ENCODE peak calls at places on chromosomes 5 and 9, in four cellular contexts. U, P, R and O are unnamed samples. For H3K4me1 and H3K9me3, the result is how much of the 10 kb centered on the place peaks cover.

GRCh38 chr5:35884125-35884788 is 27.6 kb downstream of the IL7R start:
- DNase-seq in U (no peak), P (no peak), R (no peak), O (no peak)

GRCh38 chr5:143219696-143220095 is 183.8 kb downstream of the NR3C1 start:
- DNase-seq in R (no peak), P (no peak), U (no peak), O (no peak)

GRCh38 chr5:173459225-173459624 is 131.0 kb upstream of the STC2 start:
- DNase-seq in R (no peak), P (no peak), U (no peak), O (peak)

GRCh38 chr9:136650648-136651047 is 12.1 kb upstream of the EGFL7 start:
- DNase-seq in R (no peak), U (no peak), P (no peak), O (no peak)

GRCh38 chr5:103519550-103519949 is 43.0 kb downstream of the NUDT12 start:
- DNase-seq in U (no peak), R (no peak), P (no peak), O (no peak)

GRCh38 chr9:2764371-2764770 is 47.1 kb downstream of the KCNV2 start:
- DNase-seq in U (no peak), P (no peak), R (no peak), O (no peak)

GRCh38 chr9:4084440-4084818 is 215.4 kb downstream of the GLIS3 start:
- DNase-seq in R (no peak), P (no peak), U (no peak), O (no peak)

GRCh38 chr9:134496413-134497282 is 145.0 kb upstream of the COL5A1 start:
- DNase-seq in P (no peak), U (no peak), R (no peak), O (peak)

GRCh38 chr5:99285606-99286005 is 356.8 kb upstream of the CHD1 start:
- DNase-seq in U (no peak), R (no peak), P (no peak), O (no peak)

GRCh38 chr5:11047051-11047450 is 286.0 kb upstream of the DAP start:
- DNase-seq in U (no peak), P (no peak), R (no peak), O (no peak)

GRCh38 chr5:113489299-113489698 is 1.0 kb upstream of the MCC start:
- DNase-seq in U (peak), P (no peak), R (peak), O (peak)

GRCh38 chr5:59988396-59988795 is 94.9 kb upstream of the PDE4D start:
- DNase-seq in P (no peak), U (no peak), R (no peak), O (no peak)

GRCh38 chr9:95138474-95138873 is 179.0 kb downstream of the FANCC start:
- DNase-seq in R (no peak), U (no peak), P (no peak), O (peak)

GRCh38 chr9:16120727-16121126 is 567.9 kb downstream of the CCDC171 start:
- DNase-seq in U (no peak), R (no peak), P (no peak), O (no peak)

GRCh38 chr9:86353591-86354047 is 591 bp downstream of the TUT7 start:
- DNase-seq in U (peak), P (no peak), R (no peak), O (no peak)

GRCh38 chr5:97545856-97546570 is 363.0 kb upstream of the RIOK2 start:
- DNase-seq in P (no peak), U (no peak), R (no peak), O (no peak)

GRCh38 chr9:136517012-136517743 is 28.7 kb downstream of the NOTCH1 start:
- DNase-seq in P (no peak), U (no peak), R (no peak), O (no peak)

GRCh38 chr9:80156725-80157124 is 585.0 kb downstream of the TLE4 start:
- DNase-seq in P (no peak), U (no peak), R (no peak), O (no peak)

GRCh38 chr5:36602711-36603321 is 3.6 kb upstream of the SLC1A3 start:
- DNase-seq in U (no peak), R (no peak), P (no peak), O (no peak)

GRCh38 chr5:108842260-108842659 is 94.6 kb downstream of the FER start:
- DNase-seq in R (no peak), U (no peak), P (no peak), O (no peak)

GRCh38 chr5:171444582-171444981 is 25.1 kb downstream of the FGF18 start:
- DNase-seq in P (no peak), R (no peak), U (no peak), O (peak)

GRCh38 chr9:17402309-17402708 is 176.6 kb upstream of the SH3GL2 start:
- DNase-seq in U (no peak), P (no peak), R (no peak), O (no peak)

GRCh38 chr9:127767909-127768331 is 10.5 kb downstream of the SH2D3C start:
- DNase-seq in U (no peak), R (no peak), P (no peak), O (no peak)

GRCh38 chr5:39580702-39581498 is 156.1 kb upstream of the DAB2 start:
- DNase-seq in P (no peak), U (no peak), R (no peak), O (no peak)

GRCh38 chr5:16721151-16722102 is 104.6 kb upstream of the RETREG1 start:
- DNase-seq in U (no peak), P (peak), R (no peak), O (no peak)

GRCh38 chr9:77014597-77015263 is 4.7 kb upstream of the FOXB2 start:
- DNase-seq in U (no peak), P (no peak), R (no peak), O (no peak)

GRCh38 chr9:137139468-137140150 is 655 bp downstream of the GRIN1 start:
- DNase-seq in P (no peak), U (no peak), R (no peak), O (no peak)

GRCh38 chr5:134937547-134937946 is 30.2 kb upstream of the CATSPER3 start:
- DNase-seq in P (no peak), R (no peak), U (no peak), O (no peak)

GRCh38 chr5:89596821-89597220 is 713.8 kb upstream of the MEF2C start:
- DNase-seq in P (no peak), R (no peak), U (no peak), O (no peak)

GRCh38 chr5:115329475-115329874 is 33.0 kb upstream of the CCDC112 start:
- DNase-seq in U (no peak), P (no peak), R (no peak), O (no peak)

GRCh38 chr9:77833686-77834429 is 185.7 kb upstream of the GNA14 start:
- DNase-seq in P (no peak), U (no peak), R (no peak), O (no peak)

GRCh38 chr9:114382951-114383865 is 4.6 kb downstream of the AKNA start:
- DNase-seq in R (peak), U (no peak), P (no peak), O (no peak)

GRCh38 chr9:117671468-117671867 is 32.7 kb upstream of the TLR4 start:
- DNase-seq in U (no peak), R (no peak), P (no peak), O (no peak)

GRCh38 chr5:1118231-1118698 is 6.4 kb upstream of the SLC12A7 start:
- DNase-seq in U (no peak), P (no peak), R (no peak), O (peak)

GRCh38 chr5:76083555-76084495 is 642 bp downstream of the SV2C start:
- DNase-seq in R (no peak), P (no peak), U (no peak), O (no peak)

GRCh38 chr9:16252631-16253030 is 617.8 kb downstream of the BNC2 start:
- DNase-seq in P (no peak), U (no peak), R (no peak), O (no peak)

DNA sequence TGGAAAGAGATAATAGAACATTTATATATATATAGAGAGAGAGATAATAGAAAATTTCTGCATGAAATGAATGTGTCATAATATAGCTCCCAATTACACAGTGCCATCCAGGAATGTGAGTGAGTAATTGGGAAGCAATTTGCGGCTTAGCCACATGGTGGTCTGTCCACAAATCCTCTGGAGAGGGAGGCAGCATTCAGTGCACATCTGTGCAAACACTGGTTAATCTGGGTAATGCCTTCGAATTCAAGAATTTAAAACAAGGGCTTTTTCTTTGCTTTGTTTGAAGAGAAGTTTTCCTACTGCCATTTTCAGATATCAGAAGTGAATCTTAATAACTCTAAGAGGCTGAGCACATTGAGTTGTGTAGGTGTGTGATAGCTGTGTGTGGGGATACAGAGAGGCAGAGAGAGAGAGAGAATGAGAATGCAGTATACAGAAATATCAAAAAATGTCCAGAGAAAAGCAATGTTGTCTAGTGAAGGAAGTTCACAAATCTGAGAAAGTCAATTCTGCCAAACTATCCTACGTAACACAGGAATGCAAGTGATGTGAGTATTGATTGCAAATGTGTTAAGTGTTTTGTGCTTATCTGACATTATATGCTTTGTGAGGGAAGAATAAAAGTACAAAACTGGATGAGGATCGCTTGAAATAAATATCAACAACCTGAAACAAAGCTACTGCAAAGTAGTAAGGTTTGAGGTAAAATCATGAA is 134.6 kb downstream of the EDIL3 start:
- DNase-seq in R (no peak), P (no peak), U (no peak), O (no peak)
- TF ChIP-seq CTCF in R (no peak), P (no peak), U (no peak), O (no peak)

GRCh38 chr5:140568664-140569063 is 4.0 kb downstream of the SLC35A4 start:
- DNase-seq in R (no peak), P (no peak), U (no peak), O (no peak)
- H3K4me1 ChIP-seq in R (under half), P (under half), U (under half), O (half or more)

DNA sequence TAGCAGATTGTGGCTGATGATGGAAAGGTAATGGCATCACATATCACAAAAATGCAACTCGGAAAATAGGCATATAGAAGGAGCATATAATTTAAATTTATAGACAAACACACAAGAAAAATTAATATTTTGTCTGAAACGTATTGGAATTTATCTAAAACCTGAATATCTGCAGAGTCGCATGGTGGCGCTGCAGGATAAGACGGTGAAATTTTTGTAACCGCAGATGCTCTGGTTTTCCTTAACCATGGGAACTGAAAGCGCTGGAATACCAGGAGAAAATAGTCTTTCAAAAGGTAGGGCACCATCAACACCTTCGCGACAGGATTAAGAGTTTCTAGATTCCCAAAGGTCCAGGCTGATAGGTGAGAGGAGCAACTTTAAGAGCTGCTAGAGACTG is 11.0 kb downstream of the PCDHB14 start:
- DNase-seq in R (no peak), U (no peak), P (no peak), O (no peak)
- H3K9me3 ChIP-seq in R (half or more), U (under half), P (under half), O (under half)

GRCh38 chr9:96620832-96621269 is 1.2 kb upstream of the CDC14B start:
- DNase-seq in U (no peak), P (no peak), R (no peak), O (no peak)
- TF ChIP-seq CTCF in U (no peak), P (no peak), R (no peak), O (no peak)

DNA sequence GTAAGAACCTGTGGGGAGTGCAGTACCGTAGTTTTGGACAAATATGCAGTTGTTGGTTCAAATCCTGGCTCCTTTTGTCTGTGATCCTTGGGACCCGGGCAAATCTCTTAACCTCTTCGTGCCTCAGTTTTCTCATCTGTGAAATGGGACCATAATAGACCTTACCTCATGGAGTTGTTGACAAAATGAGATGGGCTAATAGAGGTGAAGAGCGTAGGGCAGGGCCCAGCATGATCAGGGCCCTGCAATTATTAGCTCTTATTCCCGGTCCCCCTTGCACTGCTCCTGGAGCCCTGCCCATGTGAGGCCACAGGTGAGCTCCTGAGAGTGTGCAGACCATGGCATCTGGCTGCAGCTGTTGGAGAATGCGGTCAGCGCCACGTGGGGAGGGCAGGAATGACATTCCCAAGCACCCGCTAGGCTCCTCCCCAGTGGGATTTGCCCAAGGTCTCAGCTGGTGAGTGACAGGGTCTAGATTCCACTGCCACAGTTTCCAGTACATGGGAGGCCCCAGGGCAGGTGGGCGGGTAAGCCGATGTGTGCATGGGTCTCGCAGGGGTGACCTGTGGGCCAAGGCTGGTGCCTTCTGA is 41.0 kb downstream of the NEK6 start:
- DNase-seq in U (no peak), P (peak), R (no peak), O (no peak)
- H3K4me1 ChIP-seq in U (half or more), P (under half), R (under half), O (under half)

DNA sequence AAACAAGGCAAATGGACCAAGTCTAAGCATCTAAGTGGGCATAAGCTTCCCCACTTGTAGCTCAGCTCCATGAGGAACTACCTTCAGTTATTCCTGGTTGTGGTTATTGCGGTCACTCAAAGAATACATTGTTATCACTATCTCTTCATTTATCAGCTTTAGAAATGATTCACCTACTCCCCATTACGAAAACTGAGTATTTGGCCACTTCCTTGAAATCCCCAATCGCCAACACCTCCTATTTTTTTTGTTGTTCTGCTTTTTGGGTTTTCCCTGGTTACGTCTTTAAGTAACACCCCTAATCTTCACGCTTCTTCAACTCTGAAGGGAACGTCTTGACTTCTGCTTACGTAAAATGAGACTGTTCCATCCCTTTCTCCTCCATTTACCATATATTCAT is 20.7 kb downstream of the MAPK9 start:
- DNase-seq in U (no peak), P (no peak), R (no peak), O (no peak)
- H3K9me3 ChIP-seq in U (half or more), P (under half), R (half or more), O (under half)

GRCh38 chr9:37528652-37529072 is 42.9 kb downstream of the POLR1E start:
- DNase-seq in P (no peak), R (no peak), U (no peak), O (no peak)
- TF ChIP-seq CTCF in P (no peak), R (no peak), U (no peak), O (no peak)

GRCh38 chr9:36164989-36165388 is 4.2 kb upstream of the CCIN start:
- DNase-seq in P (no peak), R (no peak), U (no peak), O (no peak)
- H3K4me1 ChIP-seq in P (under half), R (under half), U (under half), O (under half)

GRCh38 chr5:162372265-162372664 is 304.7 kb downstream of the GABRG2 start:
- DNase-seq in P (no peak), R (no peak), U (no peak), O (no peak)
- H3K9me3 ChIP-seq in P (under half), R (under half), U (under half), O (under half)